ENCODE peak calls at places on chromosomes 7 and 10, in nine cellular contexts. T is psoas muscle; U is NT2/D1; Q is upper lobe of right lung; M is effector memory CD4-positive, alpha-beta T cell; Z is left lung; H is prostate gland; K is aorta; F is neural progenitor cell. P is an unnamed sample.
A peak's percentile ranks its signal among the peaks of the same experiment; 100 is the strongest.

GRCh38 chr10:126536148-126536547 is 134.3 kb downstream of the C10orf90 start:
- DNase-seq in T (no peak), U (no peak), Q (no peak), M (no peak), Z (no peak), H (no peak), K (no peak), F (peak; percentile 58), P (no peak)

GRCh38 chr7:134691820-134692705 is 45.4 kb downstream of the BPGM start:
- DNase-seq in T (no peak), U (no peak), Q (no peak), M (no peak), Z (no peak), H (no peak), K (peak; percentile 56), F (no peak), P (no peak)

GRCh38 chr10:11638055-11638698 is 26.7 kb upstream of the USP6NL start:
- DNase-seq in T (no peak), U (no peak), Q (no peak), M (no peak), Z (no peak), H (no peak), K (no peak), F (no peak), P (no peak)

GRCh38 chr10:8487346-8487745 is 432.9 kb downstream of the GATA3 start:
- DNase-seq in T (no peak), U (no peak), Q (no peak), M (no peak), Z (no peak), H (no peak), K (no peak), F (no peak), P (no peak)

GRCh38 chr10:33706191-33706590 is 371.7 kb upstream of the NRP1 start:
- DNase-seq in T (peak; percentile 55), U (no peak), Q (no peak), M (no peak), Z (no peak), H (no peak), K (peak; percentile 59), F (no peak), P (no peak)

GRCh38 chr7:33885290-33886005 is 19.9 kb upstream of the BMPER start:
- DNase-seq in T (no peak), U (no peak), Q (no peak), M (no peak), Z (no peak), H (no peak), K (no peak), F (no peak), P (no peak)

GRCh38 chr10:31315453-31315852 is 3.6 kb upstream of the ZEB1 start:
- DNase-seq in T (peak; percentile 27), U (no peak), Q (no peak), M (no peak), Z (no peak), H (no peak), K (no peak), F (no peak), P (no peak)

GRCh38 chr7:79622781-79623180 is 169.3 kb upstream of the MAGI2 start:
- DNase-seq in T (no peak), U (no peak), Q (no peak), M (no peak), Z (no peak), H (no peak), K (no peak), F (no peak), P (peak; percentile 62)

GRCh38 chr10:29737209-29737565 is 102.4 kb upstream of the SVIL start:
- DNase-seq in T (no peak), U (no peak), Q (no peak), M (no peak), Z (no peak), H (no peak), K (no peak), F (no peak), P (no peak)

GRCh38 chr10:21449288-21449966 is 76.1 kb downstream of the SKIDA1 start:
- DNase-seq in T (no peak), U (no peak), Q (no peak), M (no peak), Z (no peak), H (no peak), K (no peak), F (no peak), P (no peak)

GRCh38 chr7:28674359-28674782 is 262.1 kb downstream of the CREB5 start:
- DNase-seq in T (no peak), U (no peak), Q (no peak), M (no peak), Z (no peak), H (no peak), K (no peak), F (no peak), P (peak; percentile 25)

GRCh38 chr7:36082216-36082615 is 70.8 kb upstream of the EEPD1 start:
- DNase-seq in T (no peak), U (no peak), Q (no peak), M (no peak), Z (no peak), H (no peak), K (no peak), F (peak; percentile 13), P (no peak)

GRCh38 chr10:35386594-35387174 is 50.4 kb downstream of the CCNY start:
- DNase-seq in T (no peak), U (no peak), Q (no peak), M (no peak), Z (no peak), H (no peak), K (no peak), F (peak; percentile 57), P (no peak)

GRCh38 chr7:17289074-17289665 is 9.3 kb upstream of the AHR start:
- DNase-seq in T (no peak), U (no peak), Q (no peak), M (no peak), Z (no peak), H (no peak), K (peak; percentile 46), F (no peak), P (no peak)

GRCh38 chr10:119940487-119940886 is 48.0 kb downstream of the SEC23IP start:
- DNase-seq in T (no peak), U (no peak), Q (no peak), M (no peak), Z (no peak), H (no peak), K (no peak), F (no peak), P (no peak)

GRCh38 chr10:6507311-6507710 is 72.8 kb downstream of the PRKCQ start:
- DNase-seq in T (no peak), U (no peak), Q (no peak), M (no peak), Z (no peak), H (no peak), K (no peak), F (no peak), P (no peak)

GRCh38 chr7:13312327-13312726 is 624.9 kb downstream of the ARL4A start:
- DNase-seq in T (no peak), U (peak; percentile 23), Q (no peak), M (no peak), Z (no peak), H (no peak), K (no peak), F (peak; percentile 23), P (no peak)

DNA sequence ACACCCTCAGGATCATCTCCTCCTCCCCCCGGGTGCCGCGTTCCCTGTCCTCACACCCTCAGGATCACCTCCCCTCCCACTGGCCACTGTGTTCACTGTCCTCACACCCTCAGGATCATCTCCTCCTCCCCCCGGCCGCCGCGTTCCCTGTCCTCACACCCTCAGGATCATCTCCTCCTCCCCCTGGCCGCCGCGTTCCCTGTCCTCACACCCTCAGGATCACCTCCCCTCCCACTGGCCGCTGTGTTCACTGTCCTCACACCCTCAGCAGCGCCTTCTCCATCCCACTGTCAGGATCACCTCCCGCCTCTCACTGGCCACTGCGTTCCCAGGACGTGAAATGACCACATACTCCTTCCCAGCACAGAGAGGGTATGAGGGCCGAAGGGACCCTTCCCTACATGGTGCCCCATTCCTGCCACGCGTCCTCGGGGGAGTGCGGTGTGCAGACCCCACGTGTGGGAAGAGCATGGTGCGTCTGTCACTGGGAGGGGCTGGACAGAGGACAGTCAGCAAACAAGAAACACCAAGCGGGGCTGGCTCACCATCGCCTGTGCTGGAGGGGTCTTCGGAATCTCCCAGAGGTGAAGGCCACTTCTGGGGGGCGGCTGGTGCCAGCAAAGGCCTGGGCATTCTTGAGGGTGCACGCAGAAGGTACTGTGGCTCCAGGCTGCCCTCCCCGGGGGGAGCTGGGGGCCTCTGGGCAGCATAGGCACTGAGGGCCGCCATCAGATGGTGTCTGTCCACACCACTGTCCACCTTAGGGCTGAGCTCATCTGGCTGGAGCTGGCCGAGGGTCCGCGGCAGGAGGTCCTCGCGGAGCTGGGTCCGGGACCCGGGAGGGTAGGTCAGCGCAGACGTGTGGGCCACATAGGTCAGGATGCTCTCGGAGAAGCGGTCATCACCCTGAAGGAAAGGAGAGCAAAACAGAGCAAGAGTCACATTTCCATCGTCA is 421.0 kb downstream of the PTPRN2 start:
- DNase-seq in T (no peak), U (no peak), Q (no peak), M (no peak), Z (peak; percentile 90), H (no peak), K (peak; percentile 58), F (no peak), P (no peak)
- H3K9me3 ChIP-seq in T (no peaks in the 10 kb centered on the region), U (no peaks in the 10 kb centered on the region), Q (no peaks in the 10 kb centered on the region), M (no peaks in the 10 kb centered on the region), Z (no peaks in the 10 kb centered on the region), H (no peaks in the 10 kb centered on the region), K (peaks cover 2% of the 10 kb centered on the region), F (no peaks in the 10 kb centered on the region), P (no peaks in the 10 kb centered on the region)

GRCh38 chr7:131921016-131921415 is 364.6 kb upstream of the PODXL start:
- DNase-seq in T (no peak), U (no peak), Q (no peak), M (no peak), Z (no peak), H (no peak), K (no peak), F (no peak), P (no peak)
- H3K36me3 ChIP-seq in T (no peaks in the 10 kb centered on the region), U (no peaks in the 10 kb centered on the region), Q (no peaks in the 10 kb centered on the region), M (no peaks in the 10 kb centered on the region), Z (no peaks in the 10 kb centered on the region), H (no peaks in the 10 kb centered on the region), K (no peaks in the 10 kb centered on the region), F (no peaks in the 10 kb centered on the region), P (no peaks in the 10 kb centered on the region)

GRCh38 chr7:30921951-30922401 is 10.3 kb downstream of the AQP1 start:
- DNase-seq in T (no peak), U (no peak), Q (peak; percentile 65), M (no peak), Z (peak; percentile 72), H (no peak), K (no peak), F (no peak), P (no peak)
- H3K9me3 ChIP-seq in T (no peaks in the 10 kb centered on the region), U (peaks cover 3% of the 10 kb centered on the region), Q (no peaks in the 10 kb centered on the region), M (no peaks in the 10 kb centered on the region), Z (no peaks in the 10 kb centered on the region), H (no peaks in the 10 kb centered on the region), K (no peaks in the 10 kb centered on the region), F (no peaks in the 10 kb centered on the region), P (no peaks in the 10 kb centered on the region)

DNA sequence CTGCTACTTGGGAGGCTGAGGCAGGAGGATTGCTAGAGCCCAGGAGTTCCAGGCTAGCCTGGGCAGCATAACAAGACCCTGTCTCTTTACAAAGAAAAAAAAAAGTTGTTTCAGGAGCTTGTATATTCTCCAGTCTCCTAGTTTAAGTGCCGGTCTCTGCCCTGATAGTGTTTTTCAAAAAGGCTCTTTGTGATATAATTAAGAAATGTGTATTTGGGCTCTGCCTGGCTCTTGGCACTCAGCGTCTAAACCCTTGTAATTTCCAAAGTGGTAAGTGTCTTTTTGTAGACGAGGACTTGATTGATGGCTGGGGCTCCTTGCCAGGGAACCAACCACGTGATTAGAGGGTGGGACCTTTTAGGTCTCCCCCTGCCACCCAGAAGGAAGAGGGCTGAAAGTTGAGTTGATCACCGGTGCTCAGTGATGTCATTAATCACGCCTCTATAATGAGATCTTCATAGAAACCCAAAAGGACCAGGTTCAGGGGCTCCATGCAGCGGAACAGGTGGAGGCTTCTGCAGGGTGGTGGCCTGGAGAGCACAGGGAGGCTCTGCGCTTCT is 4.4 kb downstream of the EIF3B start:
- DNase-seq in T (no peak), U (no peak), Q (no peak), M (no peak), Z (no peak), H (no peak), K (no peak), F (no peak), P (no peak)
- H3K36me3 ChIP-seq in T (peaks cover 75% of the 10 kb centered on the region), U (peaks cover 75% of the 10 kb centered on the region), Q (peaks cover 58% of the 10 kb centered on the region), M (peaks cover 44% of the 10 kb centered on the region), Z (peaks cover 4% of the 10 kb centered on the region), H (peaks cover 12% of the 10 kb centered on the region), K (no peaks in the 10 kb centered on the region), F (no peaks in the 10 kb centered on the region), P (peaks cover 11% of the 10 kb centered on the region)

P was measured in small intestine.